ENCODE peak calls at places on chromosomes 11 and 22, in ten cellular contexts. D, Q, P, Z, F, S, U, O, L and T are unnamed samples.
A peak's percentile ranks its signal among the peaks of the same experiment; 100 is the strongest.

GRCh38 chr11:47056261-47056915 is 119.8 kb downstream of the CSTPP1 start:
- DNase-seq in D (no peak), Q (no peak), P (peak; percentile 89), Z (no peak), F (no peak), S (no peak), U (no peak), O (no peak), L (no peak), T (no peak)

GRCh38 chr11:100512475-100512874 is 174.6 kb upstream of the ARHGAP42 start:
- DNase-seq in D (no peak), Q (no peak), P (no peak), Z (no peak), F (no peak), S (no peak), U (no peak), O (no peak), L (no peak), T (no peak)

GRCh38 chr11:3226846-3227567 is 5.2 kb downstream of the MRGPRE start:
- DNase-seq in D (no peak), Q (no peak), P (no peak), Z (no peak), F (no peak), S (no peak), U (no peak), O (no peak), L (no peak), T (no peak)

GRCh38 chr22:22802346-22802970 is 85.2 kb upstream of the IGLL5 start:
- DNase-seq in D (no peak), Q (no peak), P (no peak), Z (no peak), F (no peak), S (no peak), U (peak; percentile 52), O (no peak), L (no peak), T (no peak)

GRCh38 chr11:1817511-1817910 is 17.3 kb upstream of the SYT8 start:
- DNase-seq in D (no peak), Q (no peak), P (no peak), Z (no peak), F (no peak), S (no peak), U (no peak), O (no peak), L (no peak), T (no peak)

GRCh38 chr22:31083923-31084810 is 3.0 kb downstream of the SMTN start:
- DNase-seq in D (no peak), Q (no peak), P (no peak), Z (no peak), F (no peak), S (no peak), U (no peak), O (no peak), L (no peak), T (no peak)

GRCh38 chr11:118634435-118635236 is 27.2 kb downstream of the PHLDB1 start:
- DNase-seq in D (no peak), Q (no peak), P (peak; percentile 68), Z (peak; percentile 90), F (peak; percentile 79), S (no peak), U (no peak), O (no peak), L (peak; percentile 84), T (peak; percentile 85)

GRCh38 chr11:66744485-66745355 is 15.7 kb upstream of the SPTBN2 start:
- DNase-seq in D (peak; percentile 81), Q (peak; percentile 90), P (peak; percentile 55), Z (peak; percentile 88), F (peak; percentile 92), S (peak; percentile 75), U (peak; percentile 88), O (peak; percentile 92), L (peak; percentile 79), T (peak; percentile 91)

GRCh38 chr11:116876656-116877055 is 39.2 kb upstream of the APOA1 start:
- DNase-seq in D (no peak), Q (no peak), P (no peak), Z (no peak), F (no peak), S (no peak), U (no peak), O (no peak), L (no peak), T (no peak)

GRCh38 chr22:47626428-47627390 is 864.3 kb downstream of the TBC1D22A start:
- DNase-seq in D (no peak), Q (no peak), P (no peak), Z (no peak), F (no peak), S (no peak), U (no peak), O (no peak), L (no peak), T (no peak)

GRCh38 chr11:110435780-110436717 is 6.3 kb downstream of the FDX1 start:
- DNase-seq in D (no peak), Q (no peak), P (peak; percentile 50), Z (no peak), F (no peak), S (no peak), U (no peak), O (no peak), L (no peak), T (no peak)

GRCh38 chr11:10875430-10876021 is 17.7 kb upstream of the ZBED5 start:
- DNase-seq in D (no peak), Q (no peak), P (no peak), Z (no peak), F (no peak), S (no peak), U (no peak), O (no peak), L (no peak), T (no peak)